ENCODE peak calls at places on chromosomes 12 and 14, in eight cellular contexts. F is lung, Y is fibroblast of the conjunctiva, O is activated T-helper 1 cell treated with Interleukin-2 at 50 U/mL for 16 hours, N is A172, M is endodermal cell, K is left cardiac atrium, Z is fibroblast of mammary gland. A is an unnamed sample.

GRCh38 chr12:30047499-30048262 is 263.9 kb upstream of the TMTC1 start:
- DNase-seq in F (no peak), Y (peak), O (no peak), N (peak), M (no peak), K (peak), Z (peak), A (no peak)

GRCh38 chr12:53500119-53500775 is 836 bp upstream of the TARBP2 start:
- DNase-seq in F (peak), Y (peak), O (no peak), N (no peak), M (no peak), K (peak), Z (peak), A (peak)

GRCh38 chr14:103259184-103259583 is 74.9 kb upstream of the EIF5 start:
- DNase-seq in F (no peak), Y (no peak), O (no peak), N (no peak), M (no peak), K (no peak), Z (no peak), A (no peak)

GRCh38 chr12:114166360-114166759 is 200.2 kb upstream of the RBM19 start:
- DNase-seq in F (no peak), Y (no peak), O (no peak), N (peak), M (peak), K (peak), Z (peak), A (no peak)

GRCh38 chr12:130689408-130690405 is 26.4 kb downstream of the RIMBP2 start:
- DNase-seq in F (no peak), Y (no peak), O (no peak), N (no peak), M (no peak), K (no peak), Z (no peak), A (no peak)

GRCh38 chr12:52506858-52507715 is 13.1 kb downstream of the KRT5 start:
- DNase-seq in F (no peak), Y (no peak), O (no peak), N (peak), M (peak), K (no peak), Z (peak), A (peak)

GRCh38 chr14:93369393-93370266 is 22.6 kb downstream of the COX8C start:
- DNase-seq in F (no peak), Y (no peak), O (no peak), N (no peak), M (no peak), K (no peak), Z (no peak), A (peak)

GRCh38 chr14:74860179-74860578 is 15.8 kb downstream of the PROX2 start:
- DNase-seq in F (no peak), Y (no peak), O (no peak), N (no peak), M (no peak), K (no peak), Z (no peak), A (no peak)

GRCh38 chr12:57844725-57845477 is 1.6 kb downstream of the CTDSP2 start:
- DNase-seq in F (peak), Y (peak), O (no peak), N (peak), M (peak), K (peak), Z (peak), A (peak)

GRCh38 chr12:98149270-98149669 is 366.1 kb upstream of the TMPO start:
- DNase-seq in F (no peak), Y (no peak), O (no peak), N (no peak), M (no peak), K (no peak), Z (no peak), A (peak)

GRCh38 chr14:75561013-75561432 is 17.4 kb upstream of the FLVCR2 start:
- DNase-seq in F (peak), Y (peak), O (peak), N (peak), M (peak), K (peak), Z (peak), A (peak)

GRCh38 chr14:31692376-31692781 is 131.2 kb downstream of the NUBPL start:
- DNase-seq in F (no peak), Y (peak), O (no peak), N (no peak), M (no peak), K (no peak), Z (peak), A (no peak)

GRCh38 chr12:18171571-18171970 is 81.6 kb upstream of the RERGL start:
- DNase-seq in F (no peak), Y (peak), O (no peak), N (no peak), M (no peak), K (no peak), Z (peak), A (peak)

GRCh38 chr14:69993326-69993725 is 114.1 kb downstream of the SMOC1 start:
- DNase-seq in F (no peak), Y (no peak), O (no peak), N (no peak), M (no peak), K (no peak), Z (no peak), A (no peak)

GRCh38 chr12:26287666-26288408 is 92.5 kb downstream of the SSPN start:
- DNase-seq in F (no peak), Y (no peak), O (no peak), N (peak), M (no peak), K (peak), Z (peak), A (peak)

GRCh38 chr14:103739793-103740501 is 24.3 kb downstream of the ZFYVE21 start:
- DNase-seq in F (no peak), Y (no peak), O (no peak), N (no peak), M (peak), K (no peak), Z (no peak), A (no peak)

GRCh38 chr14:59511916-59512530 is 27.7 kb downstream of the JKAMP start:
- DNase-seq in F (no peak), Y (no peak), O (no peak), N (no peak), M (peak), K (no peak), Z (no peak), A (no peak)

GRCh38 chr12:49345840-49346658 is 639 bp upstream of the DNAJC22 start:
- DNase-seq in F (no peak), Y (no peak), O (no peak), N (no peak), M (peak), K (no peak), Z (no peak), A (no peak)

GRCh38 chr12:117167769-117168168 is 22.5 kb downstream of the FBXO21 start:
- DNase-seq in F (no peak), Y (no peak), O (no peak), N (no peak), M (no peak), K (no peak), Z (no peak), A (no peak)

GRCh38 chr12:96392397-96392796 is 7.8 kb downstream of the CDK17 start:
- DNase-seq in F (no peak), Y (no peak), O (no peak), N (peak), M (no peak), K (no peak), Z (no peak), A (no peak)

GRCh38 chr14:103398427-103399195 is 13.4 kb downstream of the MARK3 start:
- DNase-seq in F (no peak), Y (no peak), O (no peak), N (no peak), M (no peak), K (no peak), Z (peak), A (peak)

GRCh38 chr12:66028388-66028787 is 102.2 kb downstream of the LLPH start:
- DNase-seq in F (no peak), Y (no peak), O (no peak), N (no peak), M (no peak), K (no peak), Z (no peak), A (no peak)

GRCh38 chr12:6224550-6224949 is 24.4 kb downstream of the CD9 start:
- DNase-seq in F (no peak), Y (no peak), O (no peak), N (peak), M (no peak), K (peak), Z (peak), A (peak)

GRCh38 chr14:103626150-103626850 is 2.7 kb upstream of the KLC1 start:
- DNase-seq in F (no peak), Y (no peak), O (no peak), N (no peak), M (no peak), K (no peak), Z (no peak), A (no peak)

GRCh38 chr14:37615582-37616289 is 20.3 kb downstream of the TTC6 start:
- DNase-seq in F (no peak), Y (no peak), O (no peak), N (no peak), M (no peak), K (no peak), Z (no peak), A (no peak)

GRCh38 chr12:59649203-59649602 is 53.4 kb downstream of the SLC16A7 start:
- DNase-seq in F (no peak), Y (no peak), O (no peak), N (no peak), M (no peak), K (no peak), Z (no peak), A (peak)

GRCh38 chr14:76537912-76538647 is 162.1 kb downstream of the ESRRB start:
- DNase-seq in F (no peak), Y (no peak), O (no peak), N (no peak), M (no peak), K (no peak), Z (no peak), A (no peak)

GRCh38 chr14:77045570-77045890 is 17.0 kb upstream of the IRF2BPL start:
- DNase-seq in F (peak), Y (no peak), O (no peak), N (peak), M (no peak), K (no peak), Z (no peak), A (no peak)

GRCh38 chr14:38204717-38205115 is 3.0 kb upstream of the SSTR1 start:
- DNase-seq in F (no peak), Y (no peak), O (no peak), N (no peak), M (no peak), K (no peak), Z (no peak), A (no peak)

A was measured in epithelial cell of esophagus.